ENCODE peak calls at places on chromosomes 6 and 20, in five cellular contexts. K is BJ, A is esophagus squamous epithelium, J is HS-5, O is NCI-H510A. U is an unnamed sample.

GRCh38 chr20:31869942-31870702 is at the start of the genes DUSP15 and TTLL9:
- DNase-seq in K (no peak), A (no peak), J (no peak), O (no peak), U (no peak)

GRCh38 chr6:161443868-161444267 is 170.0 kb upstream of the AGPAT4 start:
- DNase-seq in K (no peak), A (no peak), J (no peak), O (no peak), U (no peak)

GRCh38 chr6:30915591-30915946 is 1.5 kb downstream of the VARS2 start:
- DNase-seq in K (no peak), A (no peak), J (no peak), O (peak; percentile 3), U (no peak)

GRCh38 chr20:47150403-47151152 is 205.9 kb downstream of the ZMYND8 start:
- DNase-seq in K (no peak), A (no peak), J (no peak), O (peak; percentile 17), U (no peak)

GRCh38 chr20:31698803-31699718 is 23.6 kb downstream of the BCL2L1 start:
- DNase-seq in K (peak; percentile 91), A (no peak), J (peak; percentile 96), O (peak; percentile 91), U (peak; percentile 97)

GRCh38 chr6:37306026-37306425 is 47.8 kb upstream of the RNF8 start:
- DNase-seq in K (no peak), A (no peak), J (no peak), O (peak; percentile 30), U (no peak)

GRCh38 chr20:41371361-41371760 is 4.7 kb upstream of the EMILIN3 start:
- DNase-seq in K (no peak), A (no peak), J (no peak), O (no peak), U (no peak)

GRCh38 chr6:24919404-24919892 is 16.3 kb downstream of the RIPOR2 start:
- DNase-seq in K (no peak), A (no peak), J (no peak), O (peak; percentile 73), U (no peak)

GRCh38 chr20:6975326-6975725 is 207.8 kb downstream of the BMP2 start:
- DNase-seq in K (no peak), A (no peak), J (no peak), O (no peak), U (peak; percentile 55)

GRCh38 chr6:139568157-139568955 is 193.9 kb upstream of the CITED2 start:
- DNase-seq in K (no peak), A (no peak), J (no peak), O (no peak), U (no peak)

GRCh38 chr6:138492113-138492512 is 7.2 kb downstream of the NHSL1 start:
- DNase-seq in K (no peak), A (no peak), J (no peak), O (no peak), U (no peak)

GRCh38 chr20:25364879-25365699 is 25.5 kb downstream of the ABHD12 start:
- DNase-seq in K (no peak), A (no peak), J (no peak), O (no peak), U (no peak)

GRCh38 chr6:56510984-56511531 is 131.6 kb downstream of the DST start:
- DNase-seq in K (no peak), A (no peak), J (no peak), O (no peak), U (no peak)

GRCh38 chr20:59802471-59803221 is 130.8 kb downstream of the SYCP2 start:
- DNase-seq in K (no peak), A (no peak), J (no peak), O (no peak), U (no peak)

GRCh38 chr20:57930328-57930727 is 220.5 kb upstream of the PMEPA1 start:
- DNase-seq in K (no peak), A (no peak), J (no peak), O (no peak), U (no peak)

GRCh38 chr20:22533823-22534751 is 50.3 kb downstream of the FOXA2 start:
- DNase-seq in K (no peak), A (no peak), J (no peak), O (no peak), U (no peak)

GRCh38 chr6:35970181-35970580 is 49.3 kb upstream of the SRPK1 start:
- DNase-seq in K (no peak), A (no peak), J (peak; percentile 45), O (no peak), U (peak; percentile 29)

GRCh38 chr6:118565317-118565960 is 17.3 kb downstream of the PLN start:
- DNase-seq in K (no peak), A (no peak), J (no peak), O (no peak), U (no peak)

GRCh38 chr6:34934516-34934915 is 45.5 kb downstream of the ANKS1A start:
- DNase-seq in K (no peak), A (no peak), J (no peak), O (no peak), U (peak; percentile 17)

GRCh38 chr6:79384845-79385244 is 150.4 kb upstream of the HMGN3 start:
- DNase-seq in K (no peak), A (no peak), J (no peak), O (peak; percentile 84), U (no peak)

GRCh38 chr20:2750343-2751251 is 49.8 kb downstream of the CPXM1 start:
- DNase-seq in K (no peak), A (no peak), J (no peak), O (no peak), U (no peak)

GRCh38 chr6:81752084-81752968 is at the start of gene TENT5A:
- DNase-seq in K (peak; percentile 67), A (peak; percentile 42), J (no peak), O (peak; percentile 59), U (peak; percentile 80)

GRCh38 chr6:134534708-134535149 is 216.8 kb upstream of the SGK1 start:
- DNase-seq in K (no peak), A (no peak), J (no peak), O (no peak), U (no peak)

GRCh38 chr6:20893415-20893814 is 359.2 kb downstream of the CDKAL1 start:
- DNase-seq in K (no peak), A (no peak), J (no peak), O (no peak), U (no peak)

GRCh38 chr6:8159966-8160365 is 57.6 kb upstream of the EEF1E1 start:
- DNase-seq in K (no peak), A (no peak), J (no peak), O (no peak), U (no peak)

U was measured in retinal pigment epithelial cell.